ENCODE peak calls at places on chromosomes 13 and 19, in four cellular contexts. L is K562, B is HepG2, P is GM12878. T is an unnamed sample.

GRCh38 chr19:48683349-48683748 is 10.5 kb upstream of the NTN5 start:
- DNase-seq in P (no peak), L (no peak), B (no peak), T (no peak)

GRCh38 chr13:39012608-39013007 is 22.0 kb upstream of the STOML3 start:
- DNase-seq in B (no peak), L (no peak), P (no peak), T (peak)

GRCh38 chr19:21328402-21328801 is 808 bp downstream of the ZNF708 start:
- DNase-seq in L (no peak), P (no peak), B (peak), T (peak)

GRCh38 chr19:55082023-55082851 is 6.6 kb downstream of the EPS8L1 start:
- DNase-seq in P (no peak), L (peak), B (no peak), T (peak)

GRCh38 chr13:94318418-94318817 is 161.1 kb downstream of the DCT start:
- DNase-seq in P (no peak), L (no peak), B (no peak), T (no peak)

GRCh38 chr19:4730740-4731171 is 7.1 kb upstream of the DPP9 start:
- DNase-seq in L (peak), B (no peak), P (no peak), T (peak)

GRCh38 chr13:41364043-41364442 is 53.0 kb downstream of the NAA16 start:
- DNase-seq in P (no peak), L (no peak), B (no peak), T (no peak)

GRCh38 chr13:32582281-32582680 is 4.0 kb upstream of the PDS5B start:
- DNase-seq in B (no peak), L (no peak), P (no peak), T (no peak)

GRCh38 chr19:7550987-7551761 is 15.7 kb downstream of the PNPLA6 start:
- DNase-seq in L (peak), B (no peak), P (no peak), T (peak)

GRCh38 chr13:26370495-26370990 is 116.6 kb downstream of the CDK8 start:
- DNase-seq in B (no peak), P (no peak), L (no peak), T (no peak)

GRCh38 chr13:79549355-79550106 is 68.6 kb downstream of the NDFIP2 start:
- DNase-seq in B (no peak), P (no peak), L (no peak), T (peak)

GRCh38 chr19:9431475-9431874 is 3.9 kb downstream of the ZNF266 start:
- DNase-seq in P (no peak), L (peak), B (no peak), T (peak)

GRCh38 chr19:45767410-45767880 is 1.6 kb downstream of the SIX5 start:
- DNase-seq in L (peak), P (no peak), B (peak), T (no peak)
- TF ChIP-seq YY1 in L (no peak), P (no peak), B (no peak), T (no peak)

DNA sequence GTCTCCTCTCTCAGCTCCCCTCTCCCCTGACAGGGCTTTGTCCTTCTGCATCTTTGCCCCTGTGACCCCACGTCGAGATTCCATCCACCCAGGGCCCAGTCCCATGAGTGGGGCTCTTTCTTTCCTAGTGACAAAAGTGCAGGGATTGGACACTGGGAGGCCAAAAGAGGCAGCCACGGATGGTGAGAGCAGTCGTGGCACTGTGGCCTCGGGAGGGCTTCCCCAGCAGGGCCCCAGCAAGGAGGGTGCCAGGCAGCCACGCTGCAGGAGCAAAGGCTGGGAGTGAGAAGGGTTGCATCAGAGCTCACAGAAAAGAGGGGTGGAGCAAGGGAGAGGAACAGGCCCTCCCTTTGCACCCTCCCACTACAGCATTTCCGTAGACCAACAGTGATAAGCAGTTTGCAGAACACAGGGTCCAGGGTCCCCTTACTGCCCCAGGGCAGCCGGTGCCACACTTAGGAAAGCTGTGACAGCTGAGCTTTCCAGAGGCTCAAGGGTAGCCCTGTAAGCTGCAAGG is 4.9 kb downstream of the ZSCAN1 start:
- DNase-seq in B (peak), P (no peak), L (no peak), T (no peak)
- TF ChIP-seq ZBTB33 in B (no peak), P (no peak), L (no peak), T (no peak)

GRCh38 chr19:39306075-39306474 is 9.9 kb downstream of the IFNL1 start:
- DNase-seq in P (no peak), B (no peak), L (no peak), T (no peak)

GRCh38 chr19:39304701-39305571 is 8.7 kb downstream of the IFNL1 start:
- DNase-seq in L (no peak), B (no peak), P (no peak), T (no peak)

GRCh38 chr19:39307822-39308530 is 11.8 kb downstream of the IFNL1 start:
- DNase-seq in P (no peak), B (no peak), L (no peak), T (no peak)

GRCh38 chr19:39308531-39309304 is 11.9 kb downstream of the LRFN1 start:
- DNase-seq in P (no peak), B (no peak), L (peak), T (peak)

DNA sequence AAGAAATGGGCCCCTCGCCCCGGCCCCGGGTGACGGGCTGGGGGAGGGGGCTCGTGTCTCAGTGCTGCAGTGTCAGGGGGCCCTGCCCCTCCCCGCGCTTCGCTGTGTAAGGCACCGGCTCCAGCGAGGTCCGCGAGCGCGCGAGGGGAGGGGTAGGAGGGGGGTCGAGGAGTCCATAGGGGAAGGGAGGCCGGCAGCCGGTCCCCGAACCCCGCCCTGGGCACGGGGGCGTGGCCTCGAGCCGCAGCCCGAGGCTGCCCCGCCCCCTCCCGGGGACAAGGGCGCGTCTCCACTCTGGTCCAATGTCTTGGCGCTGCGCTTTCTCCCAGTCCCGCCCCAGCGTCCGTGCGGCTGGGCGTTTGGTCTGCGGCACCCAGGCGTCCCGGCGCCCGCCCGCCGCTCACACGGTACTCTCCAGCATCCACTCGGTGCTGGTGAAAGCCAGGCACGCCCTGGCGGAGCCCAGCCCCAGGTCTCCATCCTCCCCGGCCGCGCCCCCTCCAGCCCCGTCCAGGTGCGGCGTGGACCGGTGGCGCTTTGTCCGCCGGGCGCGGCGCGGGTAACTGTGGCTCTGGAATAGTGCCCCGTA is 11.1 kb downstream of the IFNL1 start:
- DNase-seq in P (no peak), B (no peak), L (peak), T (no peak)
- TF ChIP-seq FOXM1 in P (no peak), B (no peak), L (no peak), T (no peak)

DNA sequence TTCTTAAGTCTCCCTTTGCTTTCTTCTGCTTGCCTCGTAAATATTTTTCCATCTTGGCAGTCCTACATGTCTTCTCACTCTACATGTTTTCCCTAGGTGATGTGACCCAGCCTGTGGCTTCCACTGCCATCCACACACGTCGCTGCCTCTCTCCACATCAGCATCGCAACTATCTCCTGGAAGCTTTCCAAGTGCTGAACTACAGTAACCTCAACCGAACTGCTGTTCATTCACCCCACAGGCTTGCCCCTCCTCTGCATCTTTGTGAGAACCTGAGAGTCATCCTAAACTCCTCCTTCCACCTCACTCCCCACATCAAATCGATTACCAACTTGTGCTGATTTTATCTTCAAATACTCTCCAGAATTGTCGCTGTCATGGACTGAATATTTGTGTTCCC is 41.2 kb upstream of the USPL1 start:
- DNase-seq in P (no peak), L (no peak), B (peak), T (no peak)
- TF ChIP-seq YY1 in P (no peak), L (no peak), B (no peak), T (no peak)

T was measured in SK-N-SH.